ENCODE peak calls at places on chromosomes 4 and X, in ten cellular contexts. One of them, this sample, is unnamed.

GRCh38 chr4:25313194-25313895 is 771 bp downstream of the ZCCHC4 start:
- DNase-seq in cardiac muscle cell: no peak
- DNase-seq in naive B cell: no peak
- DNase-seq in stomach: no peak
- DNase-seq in putamen: no peak
- DNase-seq in NCI-H1417 treated with DMSO at 0.1 percent for 48 hours: no peak
- DNase-seq in bronchial epithelial cell: peak
- DNase-seq in neural crest cell: no peak
- DNase-seq in GDM1: no peak
- DNase-seq in MCF 10A: peak
- DNase-seq in this sample: no peak

GRCh38 chrX:56564182-56564885 is 907 bp downstream of the UBQLN2 start:
- DNase-seq in stomach: no peak
- DNase-seq in MCF 10A: peak
- DNase-seq in putamen: peak
- DNase-seq in NCI-H1417 treated with DMSO at 0.1 percent for 48 hours: no peak
- DNase-seq in GDM1: no peak
- DNase-seq in bronchial epithelial cell: peak
- DNase-seq in cardiac muscle cell: peak
- DNase-seq in naive B cell: peak
- DNase-seq in neural crest cell: no peak
- DNase-seq in this sample: peak

GRCh38 chrX:23883737-23884354 is 23.9 kb downstream of the APOO start:
- DNase-seq in cardiac muscle cell: peak
- DNase-seq in stomach: no peak
- DNase-seq in naive B cell: no peak
- DNase-seq in bronchial epithelial cell: peak
- DNase-seq in neural crest cell: no peak
- DNase-seq in MCF 10A: peak
- DNase-seq in putamen: no peak
- DNase-seq in GDM1: no peak
- DNase-seq in NCI-H1417 treated with DMSO at 0.1 percent for 48 hours: no peak
- DNase-seq in this sample: no peak

GRCh38 chr4:113645771-113646455 is 115.6 kb downstream of the CAMK2D start:
- DNase-seq in naive B cell: no peak
- DNase-seq in neural crest cell: no peak
- DNase-seq in stomach: peak
- DNase-seq in MCF 10A: peak
- DNase-seq in NCI-H1417 treated with DMSO at 0.1 percent for 48 hours: no peak
- DNase-seq in putamen: no peak
- DNase-seq in cardiac muscle cell: peak
- DNase-seq in GDM1: no peak
- DNase-seq in bronchial epithelial cell: peak
- DNase-seq in this sample: no peak

GRCh38 chr4:121551271-121551670 is 145.5 kb downstream of the ANXA5 start:
- DNase-seq in stomach: no peak
- DNase-seq in cardiac muscle cell: no peak
- DNase-seq in GDM1: no peak
- DNase-seq in bronchial epithelial cell: peak
- DNase-seq in NCI-H1417 treated with DMSO at 0.1 percent for 48 hours: no peak
- DNase-seq in MCF 10A: peak
- DNase-seq in putamen: no peak
- DNase-seq in naive B cell: no peak
- DNase-seq in neural crest cell: no peak
- DNase-seq in this sample: no peak

GRCh38 chr4:148214529-148215166 is 227.6 kb downstream of the NR3C2 start:
- DNase-seq in GDM1: no peak
- DNase-seq in stomach: no peak
- DNase-seq in naive B cell: no peak
- DNase-seq in putamen: no peak
- DNase-seq in cardiac muscle cell: no peak
- DNase-seq in MCF 10A: peak
- DNase-seq in NCI-H1417 treated with DMSO at 0.1 percent for 48 hours: no peak
- DNase-seq in bronchial epithelial cell: peak
- DNase-seq in neural crest cell: no peak
- DNase-seq in this sample: no peak

GRCh38 chrX:151825927-151826471 is 86.7 kb upstream of the MAGEA4 start:
- DNase-seq in neural crest cell: no peak
- DNase-seq in naive B cell: no peak
- DNase-seq in cardiac muscle cell: peak
- DNase-seq in bronchial epithelial cell: peak
- DNase-seq in putamen: no peak
- DNase-seq in NCI-H1417 treated with DMSO at 0.1 percent for 48 hours: no peak
- DNase-seq in GDM1: no peak
- DNase-seq in MCF 10A: peak
- DNase-seq in stomach: no peak
- DNase-seq in this sample: no peak

GRCh38 chr4:3463556-3464348 is 646 bp downstream of the DOK7 start:
- DNase-seq in cardiac muscle cell: no peak
- DNase-seq in putamen: no peak
- DNase-seq in NCI-H1417 treated with DMSO at 0.1 percent for 48 hours: no peak
- DNase-seq in naive B cell: no peak
- DNase-seq in MCF 10A: no peak
- DNase-seq in bronchial epithelial cell: no peak
- DNase-seq in GDM1: no peak
- DNase-seq in neural crest cell: no peak
- DNase-seq in stomach: no peak
- DNase-seq in this sample: no peak

GRCh38 chr4:82721819-82722423 is 76.7 kb downstream of the SCD5 start:
- DNase-seq in MCF 10A: peak
- DNase-seq in bronchial epithelial cell: peak
- DNase-seq in stomach: peak
- DNase-seq in cardiac muscle cell: no peak
- DNase-seq in GDM1: peak
- DNase-seq in naive B cell: no peak
- DNase-seq in putamen: peak
- DNase-seq in NCI-H1417 treated with DMSO at 0.1 percent for 48 hours: no peak
- DNase-seq in neural crest cell: no peak
- DNase-seq in this sample: peak

GRCh38 chr4:2441393-2442174 is 22.8 kb downstream of the CFAP99 start:
- DNase-seq in stomach: peak
- DNase-seq in putamen: no peak
- DNase-seq in MCF 10A: peak
- DNase-seq in naive B cell: peak
- DNase-seq in bronchial epithelial cell: peak
- DNase-seq in GDM1: peak
- DNase-seq in neural crest cell: peak
- DNase-seq in cardiac muscle cell: peak
- DNase-seq in NCI-H1417 treated with DMSO at 0.1 percent for 48 hours: no peak
- DNase-seq in this sample: peak

GRCh38 chrX:152915541-152916241 is 17.8 kb downstream of the ZNF185 start:
- DNase-seq in bronchial epithelial cell: peak
- DNase-seq in neural crest cell: peak
- DNase-seq in stomach: no peak
- DNase-seq in GDM1: no peak
- DNase-seq in naive B cell: peak
- DNase-seq in NCI-H1417 treated with DMSO at 0.1 percent for 48 hours: no peak
- DNase-seq in MCF 10A: peak
- DNase-seq in putamen: no peak
- DNase-seq in cardiac muscle cell: peak
- DNase-seq in this sample: peak

GRCh38 chr4:105343523-105343931 is 130.3 kb downstream of the PPA2 start:
- DNase-seq in naive B cell: no peak
- DNase-seq in bronchial epithelial cell: no peak
- DNase-seq in neural crest cell: no peak
- DNase-seq in GDM1: no peak
- DNase-seq in stomach: no peak
- DNase-seq in MCF 10A: no peak
- DNase-seq in cardiac muscle cell: peak
- DNase-seq in putamen: no peak
- DNase-seq in NCI-H1417 treated with DMSO at 0.1 percent for 48 hours: no peak
- DNase-seq in this sample: no peak

GRCh38 chrX:17553451-17553850 is 178.5 kb downstream of the NHS start:
- DNase-seq in putamen: no peak
- DNase-seq in NCI-H1417 treated with DMSO at 0.1 percent for 48 hours: no peak
- DNase-seq in cardiac muscle cell: peak
- DNase-seq in neural crest cell: no peak
- DNase-seq in MCF 10A: peak
- DNase-seq in bronchial epithelial cell: peak
- DNase-seq in stomach: peak
- DNase-seq in naive B cell: no peak
- DNase-seq in GDM1: no peak
- DNase-seq in this sample: no peak

GRCh38 chr4:6222761-6223292 is 22.5 kb upstream of the JAKMIP1 start:
- DNase-seq in cardiac muscle cell: peak
- DNase-seq in putamen: no peak
- DNase-seq in stomach: peak
- DNase-seq in GDM1: no peak
- DNase-seq in MCF 10A: no peak
- DNase-seq in neural crest cell: peak
- DNase-seq in NCI-H1417 treated with DMSO at 0.1 percent for 48 hours: no peak
- DNase-seq in naive B cell: no peak
- DNase-seq in bronchial epithelial cell: no peak
- DNase-seq in this sample: no peak

GRCh38 chr4:168923526-168924194 is 86.4 kb downstream of the CBR4 start:
- DNase-seq in naive B cell: peak
- DNase-seq in NCI-H1417 treated with DMSO at 0.1 percent for 48 hours: peak
- DNase-seq in GDM1: peak
- DNase-seq in bronchial epithelial cell: peak
- DNase-seq in stomach: peak
- DNase-seq in putamen: peak
- DNase-seq in cardiac muscle cell: peak
- DNase-seq in neural crest cell: peak
- DNase-seq in MCF 10A: peak
- DNase-seq in this sample: peak

GRCh38 chr4:9999956-10000551 is 21.2 kb downstream of the SLC2A9 start:
- DNase-seq in cardiac muscle cell: no peak
- DNase-seq in NCI-H1417 treated with DMSO at 0.1 percent for 48 hours: no peak
- DNase-seq in naive B cell: no peak
- DNase-seq in neural crest cell: no peak
- DNase-seq in MCF 10A: no peak
- DNase-seq in bronchial epithelial cell: peak
- DNase-seq in GDM1: no peak
- DNase-seq in putamen: no peak
- DNase-seq in stomach: no peak
- DNase-seq in this sample: no peak

GRCh38 chrX:110145854-110146253 is 142.9 kb downstream of the TMEM164 start:
- DNase-seq in bronchial epithelial cell: no peak
- DNase-seq in neural crest cell: peak
- DNase-seq in GDM1: peak
- DNase-seq in cardiac muscle cell: peak
- DNase-seq in MCF 10A: peak
- DNase-seq in stomach: no peak
- DNase-seq in naive B cell: peak
- DNase-seq in NCI-H1417 treated with DMSO at 0.1 percent for 48 hours: no peak
- DNase-seq in putamen: no peak
- DNase-seq in this sample: peak

GRCh38 chrX:38805294-38806053 is 4.2 kb downstream of the MID1IP1 start:
- DNase-seq in MCF 10A: peak
- DNase-seq in stomach: peak
- DNase-seq in putamen: peak
- DNase-seq in bronchial epithelial cell: peak
- DNase-seq in naive B cell: peak
- DNase-seq in NCI-H1417 treated with DMSO at 0.1 percent for 48 hours: peak
- DNase-seq in cardiac muscle cell: peak
- DNase-seq in neural crest cell: no peak
- DNase-seq in GDM1: peak
- DNase-seq in this sample: peak

GRCh38 chr4:13349096-13349495 is 135.0 kb downstream of the RAB28 start:
- DNase-seq in bronchial epithelial cell: no peak
- DNase-seq in naive B cell: no peak
- DNase-seq in putamen: no peak
- DNase-seq in neural crest cell: no peak
- DNase-seq in cardiac muscle cell: peak
- DNase-seq in MCF 10A: peak
- DNase-seq in NCI-H1417 treated with DMSO at 0.1 percent for 48 hours: no peak
- DNase-seq in stomach: no peak
- DNase-seq in GDM1: no peak
- DNase-seq in this sample: no peak

GRCh38 chrX:71955530-71956120 is 45.0 kb downstream of the NHSL2 start:
- DNase-seq in naive B cell: no peak
- DNase-seq in NCI-H1417 treated with DMSO at 0.1 percent for 48 hours: no peak
- DNase-seq in cardiac muscle cell: no peak
- DNase-seq in neural crest cell: no peak
- DNase-seq in MCF 10A: no peak
- DNase-seq in stomach: no peak
- DNase-seq in putamen: no peak
- DNase-seq in bronchial epithelial cell: no peak
- DNase-seq in GDM1: no peak
- DNase-seq in this sample: no peak

GRCh38 chr4:157550028-157550427 is 329.5 kb downstream of the GRIA2 start:
- DNase-seq in bronchial epithelial cell: no peak
- DNase-seq in putamen: no peak
- DNase-seq in NCI-H1417 treated with DMSO at 0.1 percent for 48 hours: no peak
- DNase-seq in MCF 10A: no peak
- DNase-seq in neural crest cell: no peak
- DNase-seq in naive B cell: no peak
- DNase-seq in stomach: no peak
- DNase-seq in cardiac muscle cell: no peak
- DNase-seq in GDM1: no peak
- DNase-seq in this sample: no peak

GRCh38 chrX:13376857-13377441 is 57.1 kb upstream of the ATXN3L start:
- DNase-seq in MCF 10A: peak
- DNase-seq in NCI-H1417 treated with DMSO at 0.1 percent for 48 hours: no peak
- DNase-seq in neural crest cell: no peak
- DNase-seq in bronchial epithelial cell: peak
- DNase-seq in stomach: no peak
- DNase-seq in cardiac muscle cell: peak
- DNase-seq in GDM1: peak
- DNase-seq in naive B cell: no peak
- DNase-seq in putamen: no peak
- DNase-seq in this sample: peak

GRCh38 chrX:17495052-17495451 is 120.1 kb downstream of the NHS start:
- DNase-seq in neural crest cell: no peak
- DNase-seq in bronchial epithelial cell: peak
- DNase-seq in stomach: no peak
- DNase-seq in cardiac muscle cell: no peak
- DNase-seq in MCF 10A: no peak
- DNase-seq in NCI-H1417 treated with DMSO at 0.1 percent for 48 hours: no peak
- DNase-seq in naive B cell: no peak
- DNase-seq in GDM1: no peak
- DNase-seq in putamen: no peak
- DNase-seq in this sample: no peak

This sample was measured in GM13976.